ENCODE peak calls at places on chromosomes 11 and 22, in nine cellular contexts. K is stomach; G is fibroblast of villous mesenchyme; S is IMR-90; J is mucosa of descending colon; F is mammary epithelial cell; P is A549; B is CD8-positive, alpha-beta T cell; V is ascending aorta. L is an unnamed sample.

GRCh38 chr11:130499828-130500227 is 51.4 kb downstream of the ADAMTS15 start:
- DNase-seq in V (no peak), K (no peak), P (no peak), B (no peak), J (no peak), G (no peak), S (peak; percentile 56), F (peak; percentile 13), L (no peak)

GRCh38 chr22:27801616-27802388 is at the start of gene MN1:
- DNase-seq in V (peak; percentile 76), J (no peak), K (peak; percentile 48), S (peak; percentile 35), F (peak; percentile 60), P (peak; percentile 39), G (peak; percentile 49), B (no peak), L (no peak)

GRCh38 chr11:123517559-123518364 is 87.7 kb downstream of the GRAMD1B start:
- DNase-seq in F (no peak), V (no peak), G (no peak), B (no peak), P (no peak), J (no peak), S (no peak), K (no peak), L (no peak)

GRCh38 chr11:132410383-132410782 is 1040.0 kb downstream of the NTM start:
- DNase-seq in P (no peak), B (no peak), S (no peak), G (no peak), V (no peak), J (no peak), F (no peak), K (no peak), L (no peak)

GRCh38 chr11:119474682-119475596 is 52.0 kb upstream of the THY1 start:
- DNase-seq in B (peak; percentile 10), G (peak; percentile 81), V (peak; percentile 63), F (peak; percentile 42), S (peak; percentile 82), K (peak; percentile 59), J (no peak), P (peak; percentile 62), L (no peak)

GRCh38 chr22:40541300-40541699 is 95.2 kb downstream of the MRTFA start:
- DNase-seq in G (no peak), P (no peak), K (no peak), F (peak; percentile 99), B (no peak), S (no peak), J (no peak), V (no peak), L (no peak)

GRCh38 chr11:92300871-92301270 is 76.3 kb downstream of the FAT3 start:
- DNase-seq in K (no peak), F (no peak), G (no peak), S (no peak), J (no peak), V (no peak), P (no peak), B (no peak), L (no peak)

GRCh38 chr22:46638601-46639431 is 18.6 kb downstream of the GRAMD4 start:
- DNase-seq in B (no peak), P (no peak), K (peak; percentile 65), V (no peak), F (no peak), G (peak; percentile 20), J (no peak), S (peak; percentile 33), L (no peak)

GRCh38 chr22:44752285-44753188 is at the start of gene ARHGAP8:
- DNase-seq in G (no peak), B (no peak), S (no peak), P (no peak), K (peak; percentile 60), V (no peak), F (no peak), J (peak; percentile 72), L (no peak)

GRCh38 chr11:74966651-74967050 is 17.6 kb downstream of the SPCS2 start:
- DNase-seq in P (no peak), K (no peak), S (no peak), J (no peak), G (no peak), V (no peak), F (peak; percentile 40), B (no peak), L (no peak)

GRCh38 chr22:38298312-38299000 is 18.8 kb downstream of the CSNK1E start:
- DNase-seq in G (peak; percentile 79), F (peak; percentile 100), V (no peak), P (no peak), S (peak; percentile 88), K (no peak), J (no peak), B (no peak), L (peak; percentile 82)

DNA sequence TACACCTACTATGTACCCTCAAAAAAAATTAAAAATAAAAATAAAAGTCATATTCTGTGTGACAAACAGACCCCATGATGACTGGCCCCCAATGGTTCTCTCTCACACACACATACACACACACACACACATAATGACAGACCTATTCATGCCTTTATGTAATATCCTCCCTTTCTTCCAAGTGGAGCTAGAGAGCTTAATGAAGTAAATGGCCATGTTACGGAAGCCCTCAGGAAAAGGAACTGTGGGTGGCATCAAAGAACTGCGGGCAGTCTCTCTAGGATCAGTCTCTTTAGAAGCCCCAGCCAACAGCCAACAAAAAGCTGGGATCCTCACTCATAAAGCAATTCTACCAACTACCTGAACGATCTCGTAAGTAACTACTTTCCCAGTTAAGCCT is 125.5 kb downstream of the SIK3 start:
- DNase-seq in V (no peak), B (no peak), G (no peak), S (no peak), P (peak; percentile 19), K (no peak), J (no peak), F (no peak), L (no peak)
- TF ChIP-seq CTCF in V (no peak), B (no peak), G (no peak), S (no peak), P (no peak), K (no peak), J (no peak), F (peak; percentile 43), L (no peak)

GRCh38 chr11:35523351-35523768 is 2.1 kb downstream of the PAMR1 start:
- DNase-seq in V (no peak), B (no peak), K (no peak), G (peak; percentile 87), S (peak; percentile 62), P (no peak), F (no peak), J (no peak), L (peak; percentile 21)

GRCh38 chr11:35524780-35525179 is 636 bp downstream of the PAMR1 start:
- DNase-seq in F (peak; percentile 40), P (no peak), V (no peak), G (no peak), S (peak; percentile 68), J (no peak), K (no peak), B (no peak), L (no peak)

GRCh38 chr11:35526370-35526792 is 965 bp upstream of the PAMR1 start:
- DNase-seq in J (no peak), G (no peak), K (no peak), S (peak; percentile 65), V (no peak), F (peak; percentile 57), P (peak; percentile 50), B (no peak), L (no peak)

GRCh38 chr11:35523861-35524260 is 1.6 kb downstream of the PAMR1 start:
- DNase-seq in G (peak; percentile 40), J (no peak), S (no peak), F (no peak), V (no peak), B (no peak), K (no peak), P (no peak), L (no peak)

GRCh38 chr11:35525501-35526175 is at the start of gene PAMR1:
- DNase-seq in B (no peak), F (peak; percentile 60), S (peak; percentile 90), P (no peak), J (peak; percentile 53), K (peak; percentile 33), V (no peak), G (peak; percentile 90), L (no peak)
- H3K4me3 ChIP-seq in B (no peak within 1 kb of the TSS), F (peak within 1 kb of the TSS; percentile 67), S (peak within 1 kb of the TSS; percentile 94), P (no peak within 1 kb of the TSS), J (no peak within 1 kb of the TSS), K (peak within 1 kb of the TSS; percentile 40), V (peak within 1 kb of the TSS; percentile 50), G (peak within 1 kb of the TSS; percentile 94), L (peak within 1 kb of the TSS; percentile 49)

DNA sequence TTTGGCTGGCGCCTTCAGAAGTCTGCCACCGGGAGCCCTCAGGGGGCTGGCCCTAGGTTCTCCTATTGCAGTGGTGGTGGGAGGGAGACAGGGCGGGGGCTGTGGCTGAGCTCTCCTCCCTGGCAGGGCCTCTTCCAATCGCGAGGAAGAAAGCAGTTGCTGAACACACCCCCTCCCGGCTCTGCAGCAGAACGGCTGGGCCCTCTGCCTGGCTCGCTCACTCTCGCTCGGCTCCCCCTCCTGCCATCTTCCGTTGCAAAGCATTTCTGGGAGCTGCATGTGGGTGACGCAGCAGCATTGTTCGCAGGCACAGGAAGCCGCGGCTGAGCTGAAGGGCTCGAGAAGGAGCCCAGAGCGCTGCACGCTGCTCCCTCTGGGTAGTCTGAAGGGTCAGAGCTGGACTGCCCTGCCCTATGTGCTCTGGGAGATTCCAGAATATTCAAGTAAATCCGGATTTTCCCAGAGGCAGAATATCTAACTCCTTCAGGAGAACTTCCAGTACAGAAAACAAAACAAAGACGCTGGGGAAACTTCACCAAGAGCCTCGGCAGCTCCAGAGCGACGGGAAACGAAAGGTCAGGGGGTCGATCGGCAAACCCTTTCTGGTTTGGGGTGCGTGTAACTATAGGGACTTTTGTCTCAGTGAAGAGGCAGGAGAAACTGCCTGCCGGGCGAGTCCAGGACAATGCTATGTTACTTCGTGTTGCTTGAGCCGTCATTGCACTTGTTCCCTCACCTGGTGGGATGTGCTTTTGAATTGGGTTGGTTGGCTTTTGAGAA is 26.3 kb upstream of the GRK2 start:
- DNase-seq in G (peak; percentile 99), B (peak; percentile 91), J (peak; percentile 98), F (peak; percentile 99), V (peak; percentile 99), P (peak; percentile 97), K (peak; percentile 96), S (peak; percentile 99), L (peak; percentile 96)
- TF ChIP-seq CTCF in G (peak; percentile 24), B (no peak), J (peak; percentile 18), F (no peak), V (peak; percentile 11), P (no peak), K (no peak), S (no peak), L (no peak)

GRCh38 chr11:64025205-64025604 is 10.5 kb upstream of the FLRT1 start:
- DNase-seq in S (no peak), P (no peak), K (no peak), B (no peak), V (no peak), F (no peak), J (no peak), G (no peak), L (no peak)

GRCh38 chr11:64031001-64031400 is 4.7 kb upstream of the FLRT1 start:
- DNase-seq in K (no peak), S (no peak), G (no peak), P (no peak), F (no peak), V (no peak), B (no peak), J (no peak), L (no peak)

GRCh38 chr11:64026575-64027213 is 9.0 kb upstream of the FLRT1 start:
- DNase-seq in K (no peak), S (no peak), G (no peak), B (no peak), J (no peak), F (no peak), P (no peak), V (no peak), L (no peak)

GRCh38 chr11:64028398-64029115 is 7.2 kb upstream of the FLRT1 start:
- DNase-seq in S (no peak), K (no peak), B (no peak), V (no peak), G (peak; percentile 24), P (no peak), J (no peak), F (no peak), L (no peak)

GRCh38 chr11:64027619-64028397 is 7.9 kb upstream of the FLRT1 start:
- DNase-seq in B (no peak), F (no peak), G (no peak), S (no peak), V (no peak), J (no peak), P (no peak), K (no peak), L (no peak)
- H3K4me3 ChIP-seq in B (no peak overlapping the region), F (no peak overlapping the region), G (no peak overlapping the region), S (no peak overlapping the region), V (no peak overlapping the region), J (no peak overlapping the region), P (no peak overlapping the region), K (peak overlapping the region; percentile 9), L (no peak overlapping the region)

L was measured in AG09309.